ENCODE peak calls at places on chromosome 21, in nine cellular contexts. B is sciatic nerve; V is EL; G is foreskin keratinocyte; U is stimulated activated naive CD4-positive, alpha-beta T cell; K is PC-9; Q is activated T-cell treated with anti-CD3 and anti-CD28 coated beads for 1 hour; A is tibial nerve; Z is AG08396. N is an unnamed sample.
A peak's percentile ranks its signal among the peaks of the same experiment; 100 is the strongest.

GRCh38 chr21:31232344-31232743 is 111.7 kb downstream of the TIAM1 start:
- DNase-seq in A (no peak), K (no peak), B (no peak), G (no peak), V (no peak), Q (no peak), Z (no peak), U (no peak), N (no peak)

GRCh38 chr21:28133116-28133515 is 859.6 kb downstream of the LTN1 start:
- DNase-seq in B (no peak), V (no peak), A (no peak), K (no peak), Z (no peak), G (no peak), Q (no peak), U (no peak), N (no peak)

GRCh38 chr21:41612674-41613250 is 104.8 kb upstream of the TMPRSS2 start:
- DNase-seq in U (peak; percentile 1), G (peak; percentile 94), A (peak; percentile 64), B (peak; percentile 87), K (peak; percentile 87), Q (no peak), V (peak; percentile 96), Z (peak; percentile 86), N (peak; percentile 91)

GRCh38 chr21:42563261-42564045 is 49.8 kb downstream of the SLC37A1 start:
- DNase-seq in B (peak; percentile 32), G (peak; percentile 13), K (no peak), A (no peak), Q (no peak), V (no peak), Z (no peak), U (no peak), N (peak; percentile 20)

GRCh38 chr21:25689226-25689625 is 45.5 kb downstream of the ATP5PF start:
- DNase-seq in G (peak; percentile 13), B (no peak), A (no peak), K (no peak), V (no peak), Q (no peak), Z (peak; percentile 40), U (no peak), N (no peak)

GRCh38 chr21:15058718-15059316 is 6.0 kb downstream of the NRIP1 start:
- DNase-seq in Q (no peak), A (no peak), K (no peak), U (no peak), V (peak; percentile 80), Z (peak; percentile 47), G (peak; percentile 23), B (no peak), N (peak; percentile 2)

GRCh38 chr21:46352913-46353312 is 29.0 kb downstream of the PCNT start:
- DNase-seq in V (no peak), A (no peak), U (no peak), Q (no peak), Z (no peak), K (no peak), B (no peak), G (no peak), N (no peak)

GRCh38 chr21:33256019-33256418 is 10.1 kb upstream of the IL10RB start:
- DNase-seq in K (no peak), B (no peak), Z (no peak), V (no peak), U (no peak), Q (no peak), G (no peak), A (no peak), N (no peak)

GRCh38 chr21:16455978-16456377 is 726.2 kb downstream of the USP25 start:
- DNase-seq in B (no peak), Q (no peak), U (no peak), Z (no peak), V (no peak), A (no peak), G (no peak), K (no peak), N (no peak)

GRCh38 chr21:45464309-45464708 is 59.3 kb downstream of the COL18A1 start:
- DNase-seq in G (no peak), Q (no peak), Z (no peak), B (no peak), V (no peak), U (no peak), A (no peak), K (no peak), N (no peak)

GRCh38 chr21:46667735-46668380 is 32.4 kb downstream of the PRMT2 start:
- DNase-seq in A (no peak), Q (no peak), U (no peak), B (no peak), Z (no peak), V (peak; percentile 59), G (peak; percentile 58), K (peak; percentile 35), N (peak; percentile 36)

GRCh38 chr21:16713331-16714114 is 799.3 kb upstream of the CXADR start:
- DNase-seq in G (no peak), V (no peak), U (no peak), A (no peak), Z (no peak), K (no peak), Q (no peak), B (no peak), N (no peak)

GRCh38 chr21:28336299-28336698 is 656.4 kb downstream of the LTN1 start:
- DNase-seq in B (no peak), G (peak; percentile 41), V (peak; percentile 79), Z (peak; percentile 48), A (no peak), K (peak; percentile 4), U (no peak), Q (no peak), N (peak; percentile 11)

N was measured in RWPE1.